ENCODE peak calls at places on chromosomes 7 and 10, in seven cellular contexts. X is effector memory CD8-positive, alpha-beta T cell; U is SK-N-SH; M is T-helper 1 cell; E is AML-193; B is Caki2; O is activated naive CD4-positive, alpha-beta T cell treated with anti-CD3 and anti-CD28 coated beads, Interleukin-2, amount 50 U/mL, for 16 hours. D is an unnamed sample.

GRCh38 chr7:29806131-29806792 is at the start of gene WIPF3:
- DNase-seq in X (no peak), U (peak; percentile 90), M (no peak), E (no peak), B (peak; percentile 37), O (no peak), D (peak; percentile 77)

GRCh38 chr10:23046032-23046431 is 49.3 kb upstream of the MSRB2 start:
- DNase-seq in X (no peak), U (no peak), M (no peak), E (no peak), B (no peak), O (no peak), D (no peak)

GRCh38 chr7:42087616-42088015 is 149.4 kb downstream of the GLI3 start:
- DNase-seq in X (no peak), U (no peak), M (no peak), E (no peak), B (no peak), O (no peak), D (no peak)

GRCh38 chr7:27923308-27923980 is 183.5 kb downstream of the TAX1BP1 start:
- DNase-seq in X (no peak), U (no peak), M (no peak), E (no peak), B (no peak), O (no peak), D (peak; percentile 70)

GRCh38 chr10:29994833-29995232 is 64.6 kb downstream of the JCAD start:
- DNase-seq in X (no peak), U (no peak), M (no peak), E (no peak), B (peak; percentile 47), O (no peak), D (no peak)

GRCh38 chr7:93147358-93147757 is 827 bp downstream of the SAMD9L start:
- DNase-seq in X (peak; percentile 24), U (no peak), M (no peak), E (peak; percentile 47), B (no peak), O (peak; percentile 21), D (no peak)

GRCh38 chr7:105976868-105977267 is 13.8 kb downstream of the CDHR3 start:
- DNase-seq in X (no peak), U (no peak), M (no peak), E (no peak), B (no peak), O (no peak), D (no peak)

GRCh38 chr10:114970515-114970914 is 32.5 kb downstream of the TRUB1 start:
- DNase-seq in X (no peak), U (no peak), M (no peak), E (no peak), B (no peak), O (no peak), D (no peak)

GRCh38 chr10:6333973-6334372 is 131.2 kb downstream of the PFKFB3 start:
- DNase-seq in X (no peak), U (no peak), M (no peak), E (no peak), B (no peak), O (no peak), D (no peak)

GRCh38 chr7:71264005-71264404 is 132.1 kb downstream of the GALNT17 start:
- DNase-seq in X (no peak), U (no peak), M (no peak), E (no peak), B (no peak), O (no peak), D (no peak)

GRCh38 chr10:11237571-11237970 is 219.9 kb downstream of the CELF2 start:
- DNase-seq in X (peak; percentile 50), U (no peak), M (no peak), E (no peak), B (no peak), O (no peak), D (no peak)

GRCh38 chr7:137609500-137609899 is 237.3 kb downstream of the DGKI start:
- DNase-seq in X (no peak), U (no peak), M (no peak), E (no peak), B (no peak), O (no peak), D (no peak)

GRCh38 chr7:929311-929711 is 25.2 kb downstream of the ADAP1 start:
- DNase-seq in X (no peak), U (no peak), M (no peak), E (no peak), B (no peak), O (peak; percentile 2), D (no peak)